ENCODE peak calls at places on chromosome 12, in four cellular contexts. One of them, this sample, is unnamed.

GRCh38 chr12:124852329-124852831 is 11.3 kb downstream of the SCARB1 start:
- DNase-seq in IMR-90: no peak
- DNase-seq in CD4-positive, alpha-beta memory T cell: no peak
- DNase-seq in kidney: no peak
- DNase-seq in this sample: no peak

GRCh38 chr12:48454675-48455074 is 17.7 kb upstream of the ANP32D start:
- DNase-seq in CD4-positive, alpha-beta memory T cell: peak; percentile 34
- DNase-seq in kidney: no peak
- DNase-seq in IMR-90: peak; percentile 8
- DNase-seq in this sample: no peak

GRCh38 chr12:93894391-93895095 is 217.4 kb downstream of the CRADD start:
- DNase-seq in IMR-90: peak; percentile 52
- DNase-seq in CD4-positive, alpha-beta memory T cell: no peak
- DNase-seq in kidney: peak; percentile 89
- DNase-seq in this sample: peak; percentile 92

GRCh38 chr12:15688838-15689237 is 100.3 kb downstream of the EPS8 start:
- DNase-seq in CD4-positive, alpha-beta memory T cell: no peak
- DNase-seq in IMR-90: no peak
- DNase-seq in kidney: no peak
- DNase-seq in this sample: no peak

GRCh38 chr12:62434504-62435336 is 31.9 kb upstream of the MON2 start:
- DNase-seq in kidney: no peak
- DNase-seq in CD4-positive, alpha-beta memory T cell: no peak
- DNase-seq in IMR-90: no peak
- DNase-seq in this sample: no peak

GRCh38 chr12:19553177-19553576 is 113.9 kb downstream of the AEBP2 start:
- DNase-seq in kidney: no peak
- DNase-seq in IMR-90: no peak
- DNase-seq in CD4-positive, alpha-beta memory T cell: no peak
- DNase-seq in this sample: no peak

GRCh38 chr12:1845427-1845826 is 25.1 kb downstream of the LRTM2 start:
- DNase-seq in kidney: no peak
- DNase-seq in CD4-positive, alpha-beta memory T cell: no peak
- DNase-seq in IMR-90: no peak
- DNase-seq in this sample: peak; percentile 59

GRCh38 chr12:46368684-46369083 is 3.9 kb downstream of the SLC38A2 start:
- DNase-seq in IMR-90: no peak
- DNase-seq in kidney: no peak
- DNase-seq in CD4-positive, alpha-beta memory T cell: no peak
- DNase-seq in this sample: no peak

GRCh38 chr12:111311011-111311410 is 57.9 kb downstream of the PHETA1 start:
- DNase-seq in IMR-90: no peak
- DNase-seq in kidney: no peak
- DNase-seq in CD4-positive, alpha-beta memory T cell: no peak
- DNase-seq in this sample: no peak

GRCh38 chr12:18723752-18724151 is 14.1 kb downstream of the PLCZ1 start:
- DNase-seq in IMR-90: peak; percentile 93
- DNase-seq in CD4-positive, alpha-beta memory T cell: no peak
- DNase-seq in kidney: no peak
- DNase-seq in this sample: no peak

GRCh38 chr12:76123301-76124212 is 39.1 kb upstream of the NAP1L1 start:
- DNase-seq in CD4-positive, alpha-beta memory T cell: no peak
- DNase-seq in kidney: no peak
- DNase-seq in IMR-90: peak; percentile 64
- DNase-seq in this sample: no peak

GRCh38 chr12:103806807-103807206 is 34.2 kb downstream of the NT5DC3 start:
- DNase-seq in kidney: no peak
- DNase-seq in IMR-90: no peak
- DNase-seq in CD4-positive, alpha-beta memory T cell: no peak
- DNase-seq in this sample: no peak

GRCh38 chr12:28574746-28575592 is 384.7 kb downstream of the CCDC91 start:
- DNase-seq in IMR-90: no peak
- DNase-seq in kidney: no peak
- DNase-seq in CD4-positive, alpha-beta memory T cell: no peak
- DNase-seq in this sample: no peak

GRCh38 chr12:101172316-101172715 is 37.7 kb downstream of the SLC5A8 start:
- DNase-seq in kidney: no peak
- DNase-seq in CD4-positive, alpha-beta memory T cell: no peak
- DNase-seq in IMR-90: peak; percentile 10
- DNase-seq in this sample: no peak

GRCh38 chr12:113136128-113136989 is 798 bp upstream of the RASAL1 start:
- DNase-seq in IMR-90: no peak
- DNase-seq in CD4-positive, alpha-beta memory T cell: peak; percentile 55
- DNase-seq in kidney: peak; percentile 54
- DNase-seq in this sample: no peak

GRCh38 chr12:91109148-91109564 is 2.1 kb downstream of the LUM start:
- DNase-seq in CD4-positive, alpha-beta memory T cell: peak; percentile 3
- DNase-seq in kidney: peak; percentile 74
- DNase-seq in IMR-90: peak; percentile 80
- DNase-seq in this sample: no peak

GRCh38 chr12:49296836-49297694 is 2.1 kb downstream of the PRPH start:
- DNase-seq in IMR-90: no peak
- DNase-seq in kidney: peak; percentile 77
- DNase-seq in CD4-positive, alpha-beta memory T cell: peak; percentile 41
- DNase-seq in this sample: no peak

GRCh38 chr12:64780220-64780530 is 21.0 kb upstream of the GNS start:
- DNase-seq in CD4-positive, alpha-beta memory T cell: no peak
- DNase-seq in IMR-90: no peak
- DNase-seq in kidney: no peak
- DNase-seq in this sample: no peak

GRCh38 chr12:71787574-71787973 is 32.9 kb downstream of the RAB21 start:
- DNase-seq in CD4-positive, alpha-beta memory T cell: no peak
- DNase-seq in kidney: no peak
- DNase-seq in IMR-90: no peak
- DNase-seq in this sample: no peak

GRCh38 chr12:25796523-25797000 is 161.9 kb upstream of the RASSF8 start:
- DNase-seq in IMR-90: peak; percentile 67
- DNase-seq in CD4-positive, alpha-beta memory T cell: no peak
- DNase-seq in kidney: no peak
- DNase-seq in this sample: no peak

GRCh38 chr12:60255044-60255443 is 659.2 kb downstream of the SLC16A7 start:
- DNase-seq in CD4-positive, alpha-beta memory T cell: no peak
- DNase-seq in IMR-90: no peak
- DNase-seq in kidney: no peak
- DNase-seq in this sample: no peak

GRCh38 chr12:76927170-76927784 is 48.5 kb upstream of the CSRP2 start:
- DNase-seq in CD4-positive, alpha-beta memory T cell: no peak
- DNase-seq in kidney: no peak
- DNase-seq in IMR-90: peak; percentile 57
- DNase-seq in this sample: no peak

GRCh38 chr12:126369487-126370463 is 1304.5 kb downstream of the AACS start:
- DNase-seq in CD4-positive, alpha-beta memory T cell: no peak
- DNase-seq in kidney: no peak
- DNase-seq in IMR-90: no peak
- DNase-seq in this sample: no peak

GRCh38 chr12:56529656-56530055 is 8.0 kb downstream of the RBMS2 start:
- DNase-seq in IMR-90: no peak
- DNase-seq in kidney: no peak
- DNase-seq in CD4-positive, alpha-beta memory T cell: no peak
- DNase-seq in this sample: no peak

GRCh38 chr12:14454098-14454907 is 88.8 kb downstream of the ATF7IP start:
- DNase-seq in kidney: no peak
- DNase-seq in IMR-90: peak; percentile 34
- DNase-seq in CD4-positive, alpha-beta memory T cell: peak; percentile 22
- DNase-seq in this sample: no peak

GRCh38 chr12:118259079-118259478 is 113.6 kb downstream of the TAOK3 start:
- DNase-seq in kidney: no peak
- DNase-seq in CD4-positive, alpha-beta memory T cell: no peak
- DNase-seq in IMR-90: peak; percentile 25
- DNase-seq in this sample: no peak

GRCh38 chr12:56718167-56718566 is 6.9 kb downstream of the NACA start:
- DNase-seq in kidney: no peak
- DNase-seq in CD4-positive, alpha-beta memory T cell: no peak
- DNase-seq in IMR-90: no peak
- DNase-seq in this sample: peak; percentile 65

GRCh38 chr12:65891987-65892481 is 67.8 kb downstream of the HMGA2 start:
- DNase-seq in IMR-90: peak; percentile 99
- DNase-seq in CD4-positive, alpha-beta memory T cell: no peak
- DNase-seq in kidney: peak; percentile 78
- DNase-seq in this sample: peak; percentile 87

GRCh38 chr12:128843538-128843937 is 9.7 kb upstream of the GLT1D1 start:
- DNase-seq in IMR-90: no peak
- DNase-seq in kidney: no peak
- DNase-seq in CD4-positive, alpha-beta memory T cell: no peak
- DNase-seq in this sample: no peak

GRCh38 chr12:93379432-93380308 is 1.9 kb downstream of the NUDT4 start:
- DNase-seq in kidney: no peak
- DNase-seq in IMR-90: peak; percentile 14
- DNase-seq in CD4-positive, alpha-beta memory T cell: no peak
- DNase-seq in this sample: no peak

GRCh38 chr12:92871121-92871520 is 58.0 kb downstream of the EEA1 start:
- DNase-seq in IMR-90: no peak
- DNase-seq in kidney: no peak
- DNase-seq in CD4-positive, alpha-beta memory T cell: no peak
- DNase-seq in this sample: no peak

GRCh38 chr12:46650688-46651087 is 175.1 kb downstream of the SLC38A4 start:
- DNase-seq in kidney: no peak
- DNase-seq in CD4-positive, alpha-beta memory T cell: no peak
- DNase-seq in IMR-90: no peak
- DNase-seq in this sample: no peak

GRCh38 chr12:28497889-28498411 is 307.7 kb downstream of the CCDC91 start:
- DNase-seq in IMR-90: peak; percentile 50
- DNase-seq in CD4-positive, alpha-beta memory T cell: no peak
- DNase-seq in kidney: no peak
- DNase-seq in this sample: no peak

GRCh38 chr12:102631274-102631673 is 150.9 kb upstream of the IGF1 start:
- DNase-seq in IMR-90: peak; percentile 82
- DNase-seq in kidney: no peak
- DNase-seq in CD4-positive, alpha-beta memory T cell: no peak
- DNase-seq in this sample: no peak

GRCh38 chr12:102634216-102634615 is 153.9 kb upstream of the IGF1 start:
- DNase-seq in IMR-90: peak; percentile 79
- DNase-seq in CD4-positive, alpha-beta memory T cell: no peak
- DNase-seq in kidney: no peak
- DNase-seq in this sample: no peak

GRCh38 chr12:102629262-102629888 is 149.0 kb upstream of the IGF1 start:
- DNase-seq in CD4-positive, alpha-beta memory T cell: no peak
- DNase-seq in kidney: no peak
- DNase-seq in IMR-90: peak; percentile 45
- DNase-seq in this sample: no peak
- H3K27ac ChIP-seq in CD4-positive, alpha-beta memory T cell: no peak overlapping the region
- H3K27ac ChIP-seq in kidney: no peak overlapping the region
- H3K27ac ChIP-seq in IMR-90: no peak overlapping the region
- H3K27ac ChIP-seq in this sample: no peak overlapping the region

GRCh38 chr12:109500406-109501185 is 23.2 kb downstream of the UBE3B start:
- DNase-seq in IMR-90: no peak
- DNase-seq in kidney: no peak
- DNase-seq in CD4-positive, alpha-beta memory T cell: no peak
- DNase-seq in this sample: no peak

GRCh38 chr12:109503611-109504010 is 26.2 kb downstream of the UBE3B start:
- DNase-seq in kidney: no peak
- DNase-seq in IMR-90: no peak
- DNase-seq in CD4-positive, alpha-beta memory T cell: no peak
- DNase-seq in this sample: no peak

GRCh38 chr12:109502332-109502731 is 24.9 kb downstream of the UBE3B start:
- DNase-seq in CD4-positive, alpha-beta memory T cell: no peak
- DNase-seq in IMR-90: no peak
- DNase-seq in kidney: no peak
- DNase-seq in this sample: no peak

GRCh38 chr12:109501299-109501698 is 23.9 kb downstream of the UBE3B start:
- DNase-seq in kidney: no peak
- DNase-seq in CD4-positive, alpha-beta memory T cell: no peak
- DNase-seq in IMR-90: no peak
- DNase-seq in this sample: no peak

GRCh38 chr12:109504068-109504467 is 26.6 kb downstream of the UBE3B start:
- DNase-seq in CD4-positive, alpha-beta memory T cell: no peak
- DNase-seq in kidney: no peak
- DNase-seq in IMR-90: no peak
- DNase-seq in this sample: no peak
- H3K27ac ChIP-seq in CD4-positive, alpha-beta memory T cell: no peak overlapping the region
- H3K27ac ChIP-seq in kidney: no peak overlapping the region
- H3K27ac ChIP-seq in IMR-90: no peak overlapping the region
- H3K27ac ChIP-seq in this sample: no peak overlapping the region

GRCh38 chr12:130813949-130814348 is 25.1 kb downstream of the STX2 start:
- DNase-seq in IMR-90: no peak
- DNase-seq in kidney: no peak
- DNase-seq in CD4-positive, alpha-beta memory T cell: no peak
- DNase-seq in this sample: no peak
- H3K27ac ChIP-seq in IMR-90: no peak overlapping the region
- H3K27ac ChIP-seq in kidney: no peak overlapping the region
- H3K27ac ChIP-seq in CD4-positive, alpha-beta memory T cell: no peak overlapping the region
- H3K27ac ChIP-seq in this sample: no peak overlapping the region

GRCh38 chr12:54558759-54559158 is 9.4 kb downstream of the PDE1B start:
- DNase-seq in CD4-positive, alpha-beta memory T cell: no peak
- DNase-seq in kidney: no peak
- DNase-seq in IMR-90: no peak
- DNase-seq in this sample: no peak

GRCh38 chr12:54562720-54563356 is 13.4 kb downstream of the PDE1B start:
- DNase-seq in kidney: no peak
- DNase-seq in IMR-90: no peak
- DNase-seq in CD4-positive, alpha-beta memory T cell: no peak
- DNase-seq in this sample: no peak

GRCh38 chr12:54561164-54561563 is 11.8 kb downstream of the PDE1B start:
- DNase-seq in CD4-positive, alpha-beta memory T cell: no peak
- DNase-seq in kidney: no peak
- DNase-seq in IMR-90: no peak
- DNase-seq in this sample: peak; percentile 83

GRCh38 chr12:54558311-54558710 is 8.9 kb downstream of the PDE1B start:
- DNase-seq in IMR-90: no peak
- DNase-seq in kidney: no peak
- DNase-seq in CD4-positive, alpha-beta memory T cell: no peak
- DNase-seq in this sample: no peak

DNA sequence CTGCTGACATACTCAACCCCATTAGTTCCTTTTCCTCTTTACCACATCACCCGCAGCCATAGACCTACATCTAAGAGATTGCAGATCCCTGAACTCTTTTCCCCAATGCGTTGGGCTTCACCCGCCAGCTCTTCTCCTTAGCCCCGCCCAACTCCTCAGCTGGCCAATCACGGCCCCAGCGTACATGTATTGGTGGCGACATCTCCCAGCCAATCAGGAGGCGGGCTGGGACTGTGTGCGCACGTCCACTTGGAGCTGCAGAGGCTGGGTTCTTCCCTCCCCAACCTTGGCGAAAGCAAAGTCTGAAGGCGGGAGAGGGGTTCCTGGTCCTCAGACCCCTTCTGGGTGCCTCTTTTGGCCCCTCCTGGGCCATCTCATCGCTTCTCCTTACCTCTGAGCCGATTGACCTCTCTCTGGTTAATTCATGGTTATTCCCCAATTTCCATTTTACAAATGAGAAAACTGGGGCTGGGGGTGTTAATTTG is 11.0 kb downstream of the PDE1B start:
- DNase-seq in IMR-90: peak; percentile 36
- DNase-seq in kidney: peak; percentile 97
- DNase-seq in CD4-positive, alpha-beta memory T cell: peak; percentile 82
- DNase-seq in this sample: peak; percentile 95
- H3K27ac ChIP-seq in IMR-90: no peak overlapping the region
- H3K27ac ChIP-seq in kidney: peak overlapping the region; percentile 71
- H3K27ac ChIP-seq in CD4-positive, alpha-beta memory T cell: peak overlapping the region; percentile 53
- H3K27ac ChIP-seq in this sample: peak overlapping the region; percentile 80

GRCh38 chr12:53255993-53256392 is 12.1 kb upstream of the ESPL1 start:
- DNase-seq in IMR-90: no peak
- DNase-seq in CD4-positive, alpha-beta memory T cell: no peak
- DNase-seq in kidney: peak; percentile 5
- DNase-seq in this sample: no peak
- H3K27ac ChIP-seq in IMR-90: no peak overlapping the region
- H3K27ac ChIP-seq in CD4-positive, alpha-beta memory T cell: no peak overlapping the region
- H3K27ac ChIP-seq in kidney: no peak overlapping the region
- H3K27ac ChIP-seq in this sample: no peak overlapping the region

GRCh38 chr12:6374028-6374780 is 1.2 kb downstream of the SCNN1A start:
- DNase-seq in CD4-positive, alpha-beta memory T cell: no peak
- DNase-seq in kidney: peak; percentile 72
- DNase-seq in IMR-90: no peak
- DNase-seq in this sample: no peak
- H3K27ac ChIP-seq in CD4-positive, alpha-beta memory T cell: no peak overlapping the region
- H3K27ac ChIP-seq in kidney: peak overlapping the region; percentile 96
- H3K27ac ChIP-seq in IMR-90: no peak overlapping the region
- H3K27ac ChIP-seq in this sample: no peak overlapping the region